ENCODE peak calls at places on chromosomes 4 and X, in six cellular contexts. F, I, Y, A, Z and J are unnamed samples.

GRCh38 chr4:95129708-95130343 is 372.1 kb downstream of the BMPR1B start:
- DNase-seq in Z (peak), I (no peak), Y (peak), F (peak), A (peak), J (peak)

GRCh38 chr4:38060829-38061431 is 100.7 kb downstream of the PTTG2 start:
- DNase-seq in A (peak), I (no peak), F (no peak), Z (peak), Y (peak), J (no peak)

GRCh38 chrX:119419898-119420297 is 20.8 kb downstream of the SLC25A43 start:
- DNase-seq in F (no peak), A (no peak), Z (no peak), I (no peak), Y (no peak), J (no peak)

GRCh38 chrX:115322375-115322774 is 32.9 kb downstream of the LUZP4 start:
- DNase-seq in Z (no peak), F (no peak), Y (no peak), A (no peak), I (no peak), J (no peak)

GRCh38 chr4:169115897-169116254 is 105.8 kb upstream of the CBR4 start:
- DNase-seq in A (peak), I (no peak), Y (peak), Z (peak), F (peak), J (peak)

GRCh38 chr4:54840430-54840829 is 182.7 kb downstream of the KIT start:
- DNase-seq in A (no peak), Z (no peak), Y (no peak), F (no peak), I (peak), J (no peak)

GRCh38 chr4:70734971-70735370 is 13.2 kb downstream of the RUFY3 start:
- DNase-seq in F (no peak), Z (peak), Y (no peak), I (peak), A (no peak), J (no peak)

GRCh38 chr4:57550143-57550542 is 440.0 kb upstream of the IGFBP7 start:
- DNase-seq in Z (no peak), F (no peak), A (no peak), Y (no peak), I (no peak), J (no peak)

GRCh38 chr4:84691170-84691691 is 108.3 kb downstream of the CDS1 start:
- DNase-seq in Y (peak), Z (peak), I (no peak), A (peak), F (peak), J (peak)

GRCh38 chr4:20901851-20902250 is 201.6 kb downstream of the PACRGL start:
- DNase-seq in A (no peak), Y (no peak), F (no peak), I (no peak), Z (peak), J (no peak)